ENCODE peak calls at places on chromosomes 6 and 20, in six cellular contexts. One of them, this sample, is unnamed.

GRCh38 chr20:10271470-10272219 is 53.0 kb downstream of the SNAP25 start:
- DNase-seq in GM12878: no peak
- DNase-seq in GM12892: no peak
- DNase-seq in H1: no peak
- DNase-seq in HepG2: no peak
- DNase-seq in K562: no peak
- DNase-seq in this sample: no peak

GRCh38 chr6:136720045-136720760 is 72.1 kb downstream of the MAP3K5 start:
- DNase-seq in GM12878: peak
- DNase-seq in GM12892: no peak
- DNase-seq in H1: no peak
- DNase-seq in HepG2: no peak
- DNase-seq in K562: no peak
- DNase-seq in this sample: no peak

GRCh38 chr6:64221776-64222175 is 586.2 kb downstream of the PHF3 start:
- DNase-seq in GM12878: no peak
- DNase-seq in GM12892: no peak
- DNase-seq in H1: no peak
- DNase-seq in HepG2: no peak
- DNase-seq in K562: no peak
- DNase-seq in this sample: no peak

GRCh38 chr6:137697267-137697938 is 169.7 kb upstream of the TNFAIP3 start:
- DNase-seq in GM12878: no peak
- DNase-seq in GM12892: no peak
- DNase-seq in H1: no peak
- DNase-seq in HepG2: peak
- DNase-seq in K562: no peak
- DNase-seq in this sample: no peak

GRCh38 chr20:9068232-9068781 is 580 bp upstream of the PLCB4 start:
- DNase-seq in GM12878: no peak
- DNase-seq in GM12892: no peak
- DNase-seq in H1: peak
- DNase-seq in HepG2: no peak
- DNase-seq in K562: peak
- DNase-seq in this sample: peak

GRCh38 chr6:8658391-8658790 is 223.0 kb upstream of the SLC35B3 start:
- DNase-seq in GM12878: no peak
- DNase-seq in GM12892: no peak
- DNase-seq in H1: no peak
- DNase-seq in HepG2: no peak
- DNase-seq in K562: no peak
- DNase-seq in this sample: no peak

GRCh38 chr20:44754554-44754953 is 8.9 kb downstream of the KCNK15 start:
- DNase-seq in GM12878: no peak
- DNase-seq in GM12892: no peak
- DNase-seq in H1: no peak
- DNase-seq in HepG2: no peak
- DNase-seq in K562: no peak
- DNase-seq in this sample: no peak

GRCh38 chr6:157078326-157078725 is 245.0 kb downstream of the TMEM242 start:
- DNase-seq in GM12878: no peak
- DNase-seq in GM12892: no peak
- DNase-seq in H1: no peak
- DNase-seq in HepG2: no peak
- DNase-seq in K562: no peak
- DNase-seq in this sample: no peak

GRCh38 chr6:815348-815738 is 122.4 kb upstream of the EXOC2 start:
- DNase-seq in GM12878: no peak
- DNase-seq in GM12892: no peak
- DNase-seq in H1: no peak
- DNase-seq in HepG2: peak
- DNase-seq in K562: peak
- DNase-seq in this sample: no peak

GRCh38 chr6:15506066-15506465 is 156.8 kb downstream of the DTNBP1 start:
- DNase-seq in GM12878: no peak
- DNase-seq in GM12892: no peak
- DNase-seq in H1: no peak
- DNase-seq in HepG2: no peak
- DNase-seq in K562: no peak
- DNase-seq in this sample: no peak

GRCh38 chr6:147438758-147439528 is 69.5 kb upstream of the SAMD5 start:
- DNase-seq in GM12878: no peak
- DNase-seq in GM12892: no peak
- DNase-seq in H1: peak
- DNase-seq in HepG2: no peak
- DNase-seq in K562: no peak
- DNase-seq in this sample: no peak

GRCh38 chr6:157145656-157146285 is 177.5 kb downstream of the TMEM242 start:
- DNase-seq in GM12878: no peak
- DNase-seq in GM12892: no peak
- DNase-seq in H1: no peak
- DNase-seq in HepG2: no peak
- DNase-seq in K562: no peak
- DNase-seq in this sample: no peak

GRCh38 chr6:2947424-2947823 is 23.9 kb downstream of the SERPINB6 start:
- DNase-seq in GM12878: no peak
- DNase-seq in GM12892: no peak
- DNase-seq in H1: peak
- DNase-seq in HepG2: no peak
- DNase-seq in K562: no peak
- DNase-seq in this sample: no peak

GRCh38 chr6:2950713-2951112 is 20.7 kb downstream of the SERPINB6 start:
- DNase-seq in GM12878: no peak
- DNase-seq in GM12892: no peak
- DNase-seq in H1: no peak
- DNase-seq in HepG2: no peak
- DNase-seq in K562: no peak
- DNase-seq in this sample: no peak

GRCh38 chr6:2949121-2949520 is 22.2 kb downstream of the SERPINB6 start:
- DNase-seq in GM12878: no peak
- DNase-seq in GM12892: no peak
- DNase-seq in H1: peak
- DNase-seq in HepG2: no peak
- DNase-seq in K562: no peak
- DNase-seq in this sample: no peak

GRCh38 chr6:2949536-2950083 is 21.8 kb downstream of the SERPINB6 start:
- DNase-seq in GM12878: no peak
- DNase-seq in GM12892: no peak
- DNase-seq in H1: peak
- DNase-seq in HepG2: no peak
- DNase-seq in K562: peak
- DNase-seq in this sample: no peak

DNA sequence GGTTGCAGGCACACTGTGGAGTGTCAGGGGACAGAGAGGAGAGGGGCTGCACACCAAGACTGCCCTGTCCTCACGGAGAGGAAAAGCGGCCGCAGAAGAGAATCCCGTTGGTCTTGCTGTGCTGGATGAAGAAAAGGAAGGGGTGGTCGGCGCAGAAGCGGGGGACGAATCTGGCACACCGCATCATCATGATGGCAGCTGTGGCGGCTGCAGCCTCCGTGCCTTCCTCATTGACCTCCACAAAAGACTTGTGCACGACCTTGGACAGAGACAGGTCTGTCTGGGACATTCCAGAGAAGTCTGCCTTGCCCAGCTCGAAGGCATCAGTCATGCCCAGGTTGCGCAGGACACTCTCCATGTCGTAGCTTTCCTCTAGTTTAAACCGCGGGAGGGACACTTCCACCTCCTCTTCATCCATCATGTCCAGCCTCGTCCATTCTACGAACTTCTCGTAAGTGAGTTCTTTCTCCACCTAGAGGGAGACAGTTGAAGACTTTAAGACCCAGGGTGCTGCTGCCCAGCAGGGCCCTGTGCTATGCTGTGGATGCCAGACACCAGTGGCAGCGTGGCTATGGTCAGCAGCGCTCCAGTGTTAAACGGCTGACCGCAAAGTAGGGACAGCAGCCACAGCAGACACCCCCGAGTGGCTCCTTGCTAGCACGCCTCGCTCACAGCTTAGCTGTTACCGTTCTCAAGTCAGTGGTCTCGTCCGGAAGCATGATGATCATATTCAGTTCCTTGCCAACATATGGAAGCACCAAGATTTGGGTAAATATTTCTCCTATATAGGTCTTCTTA is 22.9 kb downstream of the SERPINB6 start:
- DNase-seq in GM12878: no peak
- DNase-seq in GM12892: no peak
- DNase-seq in H1: peak
- DNase-seq in HepG2: no peak
- DNase-seq in K562: no peak
- DNase-seq in this sample: no peak
- TF ChIP-seq POLR2A in GM12878: no peak
- TF ChIP-seq POLR2A in GM12892: no peak
- TF ChIP-seq POLR2A in H1: no peak
- TF ChIP-seq POLR2A in HepG2: no peak
- TF ChIP-seq POLR2A in K562: no peak
- TF ChIP-seq POLR2A in this sample: no peak

GRCh38 chr6:6925391-6926164 is 182.2 kb upstream of the RREB1 start:
- DNase-seq in GM12878: no peak
- DNase-seq in GM12892: no peak
- DNase-seq in H1: no peak
- DNase-seq in HepG2: no peak
- DNase-seq in K562: no peak
- DNase-seq in this sample: no peak

GRCh38 chr6:6923605-6924004 is 184.2 kb upstream of the RREB1 start:
- DNase-seq in GM12878: no peak
- DNase-seq in GM12892: no peak
- DNase-seq in H1: no peak
- DNase-seq in HepG2: no peak
- DNase-seq in K562: no peak
- DNase-seq in this sample: no peak

GRCh38 chr6:6927437-6928361 is 180.1 kb upstream of the RREB1 start:
- DNase-seq in GM12878: no peak
- DNase-seq in GM12892: peak
- DNase-seq in H1: peak
- DNase-seq in HepG2: no peak
- DNase-seq in K562: peak
- DNase-seq in this sample: no peak

GRCh38 chr6:6920984-6921313 is 186.8 kb upstream of the RREB1 start:
- DNase-seq in GM12878: no peak
- DNase-seq in GM12892: no peak
- DNase-seq in H1: no peak
- DNase-seq in HepG2: no peak
- DNase-seq in K562: no peak
- DNase-seq in this sample: no peak

GRCh38 chr6:6924708-6925107 is 183.1 kb upstream of the RREB1 start:
- DNase-seq in GM12878: no peak
- DNase-seq in GM12892: no peak
- DNase-seq in H1: no peak
- DNase-seq in HepG2: no peak
- DNase-seq in K562: no peak
- DNase-seq in this sample: no peak
- TF ChIP-seq POLR2AphosphoS5 in GM12878: no peak
- TF ChIP-seq POLR2AphosphoS5 in GM12892: no peak
- TF ChIP-seq POLR2AphosphoS5 in H1: no peak
- TF ChIP-seq POLR2AphosphoS5 in HepG2: no peak
- TF ChIP-seq POLR2AphosphoS5 in K562: no peak
- TF ChIP-seq POLR2AphosphoS5 in this sample: no peak

GRCh38 chr6:141552031-141552430 is 580.7 kb upstream of the GJE1 start:
- DNase-seq in GM12878: no peak
- DNase-seq in GM12892: no peak
- DNase-seq in H1: no peak
- DNase-seq in HepG2: no peak
- DNase-seq in K562: no peak
- DNase-seq in this sample: no peak

GRCh38 chr6:141550471-141550870 is 582.3 kb upstream of the GJE1 start:
- DNase-seq in GM12878: no peak
- DNase-seq in GM12892: no peak
- DNase-seq in H1: no peak
- DNase-seq in HepG2: no peak
- DNase-seq in K562: no peak
- DNase-seq in this sample: no peak

GRCh38 chr6:141551318-141551717 is 581.4 kb upstream of the GJE1 start:
- DNase-seq in GM12878: no peak
- DNase-seq in GM12892: no peak
- DNase-seq in H1: no peak
- DNase-seq in HepG2: no peak
- DNase-seq in K562: no peak
- DNase-seq in this sample: no peak

GRCh38 chr6:141548969-141549368 is 583.8 kb upstream of the GJE1 start:
- DNase-seq in GM12878: no peak
- DNase-seq in GM12892: no peak
- DNase-seq in H1: no peak
- DNase-seq in HepG2: peak
- DNase-seq in K562: no peak
- DNase-seq in this sample: no peak

DNA sequence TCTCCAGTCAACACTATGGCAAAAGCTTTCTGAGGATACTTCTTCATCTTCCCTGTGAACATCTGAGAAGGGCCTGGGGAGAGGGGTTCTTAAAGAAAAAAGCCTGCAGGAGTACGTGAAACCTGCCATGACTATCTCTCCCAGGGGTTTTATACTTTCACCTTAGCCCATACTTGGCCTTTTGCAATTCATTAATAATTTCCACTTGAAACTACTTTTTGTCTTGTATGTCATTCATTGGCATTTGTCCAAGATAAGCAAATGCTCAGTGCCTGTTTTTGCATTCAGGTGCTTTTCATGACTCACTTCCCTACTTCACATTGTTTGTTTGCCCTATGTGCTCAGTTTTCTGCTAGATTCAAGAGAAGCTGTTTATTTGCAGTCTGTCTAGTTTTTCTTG is 580.3 kb upstream of the GJE1 start:
- DNase-seq in GM12878: peak
- DNase-seq in GM12892: no peak
- DNase-seq in H1: no peak
- DNase-seq in HepG2: peak
- DNase-seq in K562: no peak
- DNase-seq in this sample: no peak
- TF ChIP-seq TAF1 in GM12878: no peak
- TF ChIP-seq TAF1 in GM12892: no peak
- TF ChIP-seq TAF1 in H1: no peak
- TF ChIP-seq TAF1 in HepG2: no peak
- TF ChIP-seq TAF1 in K562: no peak
- TF ChIP-seq TAF1 in this sample: no peak

DNA sequence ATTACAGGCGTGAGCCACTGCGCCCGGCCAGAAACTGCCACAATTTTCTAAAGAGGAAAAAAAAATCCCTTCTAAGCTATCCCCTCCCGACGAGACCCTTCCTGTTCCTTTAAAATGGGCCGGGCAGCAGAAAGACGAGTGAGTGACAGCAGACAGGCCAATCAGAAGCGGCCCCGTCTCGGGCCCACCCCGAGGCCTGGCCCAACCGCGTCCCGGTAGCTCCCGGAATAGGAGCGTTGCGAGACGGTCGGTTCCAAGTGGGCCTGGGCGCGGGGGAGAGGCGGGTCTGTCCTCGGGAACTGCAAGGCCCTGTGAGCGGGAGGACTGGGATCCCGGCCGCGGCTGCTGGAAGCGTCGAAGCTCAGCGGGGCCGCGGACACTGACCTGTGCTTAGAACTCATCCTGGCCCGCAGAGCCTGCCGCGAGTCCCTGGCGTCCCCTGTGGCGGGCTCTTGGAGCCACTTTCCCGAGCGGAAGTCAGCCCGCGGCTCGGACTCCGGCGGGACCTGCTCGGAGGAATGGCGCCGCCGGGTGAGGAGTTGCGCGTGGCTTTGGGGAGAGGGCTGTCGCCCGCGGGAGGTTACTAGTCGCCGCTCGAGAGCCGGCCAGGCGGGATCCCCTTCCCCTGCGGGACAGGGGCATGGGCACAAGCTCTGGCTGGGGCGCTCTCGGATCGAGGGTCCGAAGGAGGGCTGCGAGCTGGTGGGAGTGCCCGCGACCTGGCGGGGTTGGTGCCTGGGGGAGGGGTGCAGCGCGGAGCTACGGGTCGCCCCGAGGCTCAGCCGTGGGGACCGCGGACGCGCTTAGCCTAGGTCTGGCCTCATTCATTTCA is at the start of the genes MROH8 and RPN2:
- DNase-seq in GM12878: peak
- DNase-seq in GM12892: peak
- DNase-seq in H1: peak
- DNase-seq in HepG2: peak
- DNase-seq in K562: peak
- DNase-seq in this sample: peak
- TF ChIP-seq POLR2A in GM12878: peak
- TF ChIP-seq POLR2A in GM12892: peak
- TF ChIP-seq POLR2A in H1: peak
- TF ChIP-seq POLR2A in HepG2: peak
- TF ChIP-seq POLR2A in K562: peak
- TF ChIP-seq POLR2A in this sample: peak